ENCODE peak calls at places on chromosomes 12 and 14, in five cellular contexts. One of them, this sample, is unnamed.

GRCh38 chr12:106010746-106011145 is 128.0 kb downstream of the NUAK1 start:
- DNase-seq in mammary epithelial cell: no peak
- DNase-seq in fibroblast of lung: peak
- DNase-seq in neural progenitor cell: no peak
- DNase-seq in astrocyte: peak
- DNase-seq in this sample: no peak

GRCh38 chr12:105343836-105344235 is 13.3 kb downstream of the C12orf75 start:
- DNase-seq in astrocyte: no peak
- DNase-seq in neural progenitor cell: no peak
- DNase-seq in mammary epithelial cell: no peak
- DNase-seq in fibroblast of lung: no peak
- DNase-seq in this sample: no peak

GRCh38 chr12:76909290-76909689 is 30.5 kb upstream of the CSRP2 start:
- DNase-seq in astrocyte: no peak
- DNase-seq in neural progenitor cell: peak
- DNase-seq in fibroblast of lung: no peak
- DNase-seq in mammary epithelial cell: no peak
- DNase-seq in this sample: no peak

GRCh38 chr14:59601056-59601455 is 24.4 kb upstream of the CCDC175 start:
- DNase-seq in fibroblast of lung: no peak
- DNase-seq in neural progenitor cell: no peak
- DNase-seq in mammary epithelial cell: no peak
- DNase-seq in astrocyte: no peak
- DNase-seq in this sample: no peak

GRCh38 chr14:32756775-32757174 is 181.9 kb upstream of the NPAS3 start:
- DNase-seq in fibroblast of lung: no peak
- DNase-seq in neural progenitor cell: no peak
- DNase-seq in astrocyte: no peak
- DNase-seq in mammary epithelial cell: no peak
- DNase-seq in this sample: no peak

GRCh38 chr14:101174522-101174838 is 271.0 kb upstream of the RTL1 start:
- DNase-seq in neural progenitor cell: no peak
- DNase-seq in astrocyte: no peak
- DNase-seq in mammary epithelial cell: no peak
- DNase-seq in fibroblast of lung: no peak
- DNase-seq in this sample: no peak

GRCh38 chr12:1302471-1302870 is 291.9 kb downstream of the FBXL14 start:
- DNase-seq in astrocyte: no peak
- DNase-seq in fibroblast of lung: no peak
- DNase-seq in mammary epithelial cell: no peak
- DNase-seq in neural progenitor cell: no peak
- DNase-seq in this sample: no peak

GRCh38 chr12:105205322-105206048 is 30.5 kb downstream of the APPL2 start:
- DNase-seq in astrocyte: no peak
- DNase-seq in fibroblast of lung: no peak
- DNase-seq in mammary epithelial cell: no peak
- DNase-seq in neural progenitor cell: no peak
- DNase-seq in this sample: no peak

GRCh38 chr12:105992849-105993740 is 145.7 kb downstream of the NUAK1 start:
- DNase-seq in neural progenitor cell: peak
- DNase-seq in astrocyte: peak
- DNase-seq in mammary epithelial cell: no peak
- DNase-seq in fibroblast of lung: peak
- DNase-seq in this sample: no peak

GRCh38 chr12:45572114-45572513 is 157.4 kb upstream of the ARID2 start:
- DNase-seq in fibroblast of lung: no peak
- DNase-seq in neural progenitor cell: no peak
- DNase-seq in mammary epithelial cell: no peak
- DNase-seq in astrocyte: no peak
- DNase-seq in this sample: no peak

GRCh38 chr12:98373019-98373554 is 142.3 kb upstream of the TMPO start:
- DNase-seq in mammary epithelial cell: peak
- DNase-seq in neural progenitor cell: peak
- DNase-seq in astrocyte: peak
- DNase-seq in fibroblast of lung: peak
- DNase-seq in this sample: peak

GRCh38 chr12:115570271-115570777 is 707.2 kb downstream of the MED13L start:
- DNase-seq in mammary epithelial cell: no peak
- DNase-seq in neural progenitor cell: peak
- DNase-seq in fibroblast of lung: peak
- DNase-seq in astrocyte: peak
- DNase-seq in this sample: no peak

GRCh38 chr14:103867523-103867953 is 20.2 kb upstream of the PPP1R13B start:
- DNase-seq in astrocyte: no peak
- DNase-seq in mammary epithelial cell: peak
- DNase-seq in neural progenitor cell: no peak
- DNase-seq in fibroblast of lung: no peak
- DNase-seq in this sample: no peak

GRCh38 chr14:104175041-104175440 is 36.7 kb downstream of the KIF26A start:
- DNase-seq in neural progenitor cell: no peak
- DNase-seq in mammary epithelial cell: no peak
- DNase-seq in astrocyte: no peak
- DNase-seq in fibroblast of lung: no peak
- DNase-seq in this sample: no peak

GRCh38 chr12:128783129-128783574 is 40.6 kb downstream of the SLC15A4 start:
- DNase-seq in mammary epithelial cell: no peak
- DNase-seq in astrocyte: peak
- DNase-seq in fibroblast of lung: peak
- DNase-seq in neural progenitor cell: no peak
- DNase-seq in this sample: no peak

GRCh38 chr12:27593266-27593665 is 69.3 kb downstream of the PPFIBP1 start:
- DNase-seq in mammary epithelial cell: peak
- DNase-seq in fibroblast of lung: no peak
- DNase-seq in astrocyte: no peak
- DNase-seq in neural progenitor cell: no peak
- DNase-seq in this sample: no peak

GRCh38 chr12:116194935-116195431 is 82.5 kb downstream of the MED13L start:
- DNase-seq in neural progenitor cell: no peak
- DNase-seq in astrocyte: no peak
- DNase-seq in fibroblast of lung: no peak
- DNase-seq in mammary epithelial cell: no peak
- DNase-seq in this sample: no peak

GRCh38 chr14:103286460-103286859 is 47.6 kb upstream of the EIF5 start:
- DNase-seq in neural progenitor cell: no peak
- DNase-seq in fibroblast of lung: no peak
- DNase-seq in astrocyte: no peak
- DNase-seq in mammary epithelial cell: no peak
- DNase-seq in this sample: no peak

GRCh38 chr14:54893151-54893760 is 9.4 kb downstream of the GCH1 start:
- DNase-seq in neural progenitor cell: peak
- DNase-seq in mammary epithelial cell: peak
- DNase-seq in astrocyte: peak
- DNase-seq in fibroblast of lung: peak
- DNase-seq in this sample: peak

GRCh38 chr12:63862187-63863107 is 17.9 kb downstream of the SRGAP1 start:
- DNase-seq in neural progenitor cell: no peak
- DNase-seq in astrocyte: peak
- DNase-seq in mammary epithelial cell: peak
- DNase-seq in fibroblast of lung: peak
- DNase-seq in this sample: no peak

GRCh38 chr12:30003321-30003720 is 219.6 kb upstream of the TMTC1 start:
- DNase-seq in mammary epithelial cell: no peak
- DNase-seq in fibroblast of lung: peak
- DNase-seq in neural progenitor cell: no peak
- DNase-seq in astrocyte: no peak
- DNase-seq in this sample: no peak

GRCh38 chr14:104563191-104563741 is 16.3 kb upstream of the C14orf180 start:
- DNase-seq in neural progenitor cell: no peak
- DNase-seq in fibroblast of lung: no peak
- DNase-seq in mammary epithelial cell: no peak
- DNase-seq in astrocyte: no peak
- DNase-seq in this sample: no peak

DNA sequence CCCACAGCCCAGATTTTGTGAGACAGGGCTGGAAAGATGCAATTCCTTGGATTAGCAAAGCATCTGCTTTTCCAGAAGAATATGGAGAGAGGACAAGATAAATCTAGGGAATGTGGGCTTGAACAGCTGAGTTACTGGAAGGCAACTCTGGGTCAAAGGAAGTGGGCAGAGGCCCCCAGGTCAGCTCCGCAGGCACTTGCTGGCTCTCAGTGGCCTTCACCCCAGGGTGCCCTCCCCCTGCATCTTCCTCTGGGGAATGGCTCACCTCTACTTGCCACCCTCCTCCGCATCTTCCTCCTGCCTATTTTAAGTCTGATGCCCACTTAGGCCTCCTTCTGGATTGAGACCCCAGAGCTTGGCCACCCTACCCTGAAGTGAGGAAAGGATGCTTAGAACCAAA is 10.5 kb upstream of the PNMA1 start:
- DNase-seq in mammary epithelial cell: no peak
- DNase-seq in neural progenitor cell: no peak
- DNase-seq in astrocyte: no peak
- DNase-seq in fibroblast of lung: no peak
- DNase-seq in this sample: no peak
- H3K9ac ChIP-seq in mammary epithelial cell: peak
- H3K9ac ChIP-seq in neural progenitor cell: no peak
- H3K9ac ChIP-seq in astrocyte: peak
- H3K9ac ChIP-seq in fibroblast of lung: peak
- H3K9ac ChIP-seq in this sample: peak

GRCh38 chr12:48978741-48979601 is 849 bp downstream of the WNT1 start:
- DNase-seq in fibroblast of lung: no peak
- DNase-seq in astrocyte: no peak
- DNase-seq in neural progenitor cell: peak
- DNase-seq in mammary epithelial cell: no peak
- DNase-seq in this sample: no peak
- TF ChIP-seq EZH2 in fibroblast of lung: peak
- TF ChIP-seq EZH2 in astrocyte: peak
- TF ChIP-seq EZH2 in neural progenitor cell: peak
- TF ChIP-seq EZH2 in mammary epithelial cell: peak
- TF ChIP-seq EZH2 in this sample: peak

GRCh38 chr12:6961278-6961694 is 9.2 kb downstream of the PHB2 start:
- DNase-seq in astrocyte: peak
- DNase-seq in fibroblast of lung: peak
- DNase-seq in neural progenitor cell: no peak
- DNase-seq in mammary epithelial cell: peak
- DNase-seq in this sample: no peak
- H3K9ac ChIP-seq in astrocyte: peak
- H3K9ac ChIP-seq in fibroblast of lung: no peak
- H3K9ac ChIP-seq in neural progenitor cell: no peak
- H3K9ac ChIP-seq in mammary epithelial cell: peak
- H3K9ac ChIP-seq in this sample: peak

DNA sequence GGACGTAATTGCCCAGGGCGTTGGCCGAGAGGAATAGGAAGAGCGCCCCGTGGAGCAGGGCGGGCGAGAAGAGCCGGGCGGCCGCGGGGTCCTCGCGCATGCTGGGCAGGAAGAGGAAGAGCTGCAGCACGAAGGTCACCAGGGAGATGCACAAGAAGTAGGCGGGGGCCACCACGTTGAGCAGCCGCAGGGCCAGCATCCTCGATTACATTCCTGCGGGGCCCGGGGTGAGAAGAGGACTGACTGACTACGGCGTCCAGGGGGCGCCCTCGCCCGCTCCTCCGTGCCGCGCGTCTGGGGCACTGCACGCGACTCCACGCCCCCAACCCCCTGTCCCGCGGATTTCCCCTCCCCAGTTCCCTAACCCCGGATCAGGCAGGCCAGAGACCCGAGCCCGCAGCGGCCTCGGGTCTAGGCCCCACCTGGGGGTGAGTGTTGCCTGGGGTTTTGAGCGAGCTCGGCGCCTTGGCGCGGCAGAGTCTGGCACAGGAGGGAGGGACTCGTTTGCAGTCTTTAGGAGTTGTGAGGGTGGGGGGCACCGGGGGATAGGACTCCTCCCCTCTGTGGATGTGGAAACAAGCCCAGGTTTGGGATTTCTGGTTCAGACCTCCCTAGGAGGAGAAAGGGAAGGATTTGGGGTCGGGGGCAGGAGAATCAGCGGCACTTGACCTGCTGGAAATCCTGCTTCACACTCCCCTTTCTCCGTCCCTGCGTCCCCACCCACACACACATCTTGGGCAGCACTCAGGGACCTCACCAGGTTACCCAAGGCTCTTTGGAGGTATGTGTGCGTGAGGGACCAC is 1.9 kb downstream of the ZDHHC22 start:
- DNase-seq in astrocyte: no peak
- DNase-seq in mammary epithelial cell: no peak
- DNase-seq in neural progenitor cell: peak
- DNase-seq in fibroblast of lung: no peak
- DNase-seq in this sample: no peak
- TF ChIP-seq EZH2 in astrocyte: peak
- TF ChIP-seq EZH2 in mammary epithelial cell: no peak
- TF ChIP-seq EZH2 in neural progenitor cell: no peak
- TF ChIP-seq EZH2 in fibroblast of lung: peak
- TF ChIP-seq EZH2 in this sample: no peak

GRCh38 chr14:99596772-99597171 is 7.2 kb downstream of the CCDC85C start:
- DNase-seq in mammary epithelial cell: no peak
- DNase-seq in neural progenitor cell: no peak
- DNase-seq in astrocyte: no peak
- DNase-seq in fibroblast of lung: no peak
- DNase-seq in this sample: no peak

GRCh38 chr14:99596071-99596627 is 7.9 kb downstream of the CCDC85C start:
- DNase-seq in astrocyte: no peak
- DNase-seq in mammary epithelial cell: no peak
- DNase-seq in fibroblast of lung: no peak
- DNase-seq in neural progenitor cell: no peak
- DNase-seq in this sample: no peak

GRCh38 chr14:99595034-99595433 is 9.0 kb downstream of the CCDC85C start:
- DNase-seq in mammary epithelial cell: no peak
- DNase-seq in astrocyte: no peak
- DNase-seq in fibroblast of lung: no peak
- DNase-seq in neural progenitor cell: no peak
- DNase-seq in this sample: no peak

GRCh38 chr14:99593971-99594841 is 9.8 kb downstream of the CCDC85C start:
- DNase-seq in neural progenitor cell: no peak
- DNase-seq in mammary epithelial cell: no peak
- DNase-seq in fibroblast of lung: no peak
- DNase-seq in astrocyte: no peak
- DNase-seq in this sample: no peak

GRCh38 chr14:99595524-99595923 is 8.5 kb downstream of the CCDC85C start:
- DNase-seq in neural progenitor cell: no peak
- DNase-seq in astrocyte: no peak
- DNase-seq in mammary epithelial cell: no peak
- DNase-seq in fibroblast of lung: no peak
- DNase-seq in this sample: no peak
- H3K9ac ChIP-seq in neural progenitor cell: no peak
- H3K9ac ChIP-seq in astrocyte: no peak
- H3K9ac ChIP-seq in mammary epithelial cell: no peak
- H3K9ac ChIP-seq in fibroblast of lung: no peak
- H3K9ac ChIP-seq in this sample: no peak

DNA sequence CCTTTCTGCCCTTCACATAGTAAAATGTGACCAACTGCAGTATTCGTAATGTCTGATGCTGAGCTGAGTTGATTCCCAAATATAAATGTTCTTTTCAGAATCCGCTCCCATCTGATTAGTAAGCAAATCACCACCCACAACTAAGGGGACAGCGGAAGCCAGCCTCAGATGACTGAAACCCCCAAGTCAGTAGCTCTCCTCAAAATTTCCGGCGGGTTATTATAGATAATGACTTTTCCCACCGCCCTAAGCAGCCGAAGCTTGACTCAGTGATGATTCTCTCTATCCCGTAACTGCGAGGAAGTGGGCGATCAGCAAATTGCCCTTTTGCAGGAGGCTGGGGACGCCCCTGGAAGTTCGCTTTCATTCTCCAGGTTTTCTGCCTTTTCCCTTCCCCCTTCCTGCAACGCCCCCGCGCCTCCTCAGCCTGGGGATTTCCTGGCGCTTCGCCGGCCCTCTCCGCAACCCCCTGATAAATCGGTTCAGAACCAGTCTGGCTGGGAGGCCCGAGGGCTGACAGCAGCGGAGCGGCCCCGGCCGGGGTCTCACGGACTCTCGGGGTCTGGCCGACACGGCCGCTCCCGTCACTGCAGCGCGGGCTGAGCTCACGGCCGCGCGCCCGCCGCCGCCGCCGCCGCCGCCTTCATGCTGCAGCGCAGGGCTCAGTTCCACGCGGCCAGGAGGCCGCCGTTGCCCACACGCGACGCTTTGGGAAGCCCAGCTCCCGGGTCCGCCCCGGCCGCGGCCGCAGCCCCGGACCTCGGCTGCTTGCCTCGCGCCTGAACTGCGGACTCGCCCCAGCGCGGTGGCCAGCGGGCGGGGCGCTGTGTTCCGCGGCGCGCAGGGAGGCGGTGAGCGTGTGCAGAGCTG is at the start of gene LRFN5:
- DNase-seq in fibroblast of lung: peak
- DNase-seq in neural progenitor cell: peak
- DNase-seq in mammary epithelial cell: no peak
- DNase-seq in astrocyte: peak
- DNase-seq in this sample: no peak
- TF ChIP-seq EZH2 in fibroblast of lung: no peak
- TF ChIP-seq EZH2 in neural progenitor cell: no peak
- TF ChIP-seq EZH2 in mammary epithelial cell: no peak
- TF ChIP-seq EZH2 in astrocyte: no peak
- TF ChIP-seq EZH2 in this sample: no peak